ENCODE peak calls at places on chromosomes 2 and 18, in six cellular contexts. W, P, M, G, S and H are unnamed samples.

GRCh38 chr2:6352247-6352646 is 513.5 kb downstream of the CMPK2 start:
- DNase-seq in W (peak; percentile 94), P (no peak), M (no peak), G (no peak), S (no peak), H (no peak)

GRCh38 chr2:47274054-47274779 is 119.1 kb upstream of the STPG4 start:
- DNase-seq in W (no peak), P (no peak), M (no peak), G (peak; percentile 37), S (peak; percentile 29), H (no peak)

GRCh38 chr2:189676471-189676870 is 2.0 kb downstream of the ANKAR start:
- DNase-seq in W (no peak), P (no peak), M (no peak), G (no peak), S (no peak), H (no peak)

GRCh38 chr18:34803877-34804276 is 93.8 kb downstream of the DTNA start:
- DNase-seq in W (no peak), P (no peak), M (no peak), G (no peak), S (no peak), H (no peak)

GRCh38 chr18:7370375-7370774 is 139.5 kb downstream of the LRRC30 start:
- DNase-seq in W (no peak), P (no peak), M (no peak), G (no peak), S (no peak), H (peak; percentile 82)

GRCh38 chr2:164438490-164439205 is 182.6 kb downstream of the GRB14 start:
- DNase-seq in W (no peak), P (no peak), M (no peak), G (no peak), S (no peak), H (no peak)

GRCh38 chr18:50674307-50674706 is 114.4 kb downstream of the MAPK4 start:
- DNase-seq in W (no peak), P (no peak), M (no peak), G (no peak), S (no peak), H (no peak)

GRCh38 chr2:240319221-240319854 is 116.1 kb upstream of the GPC1 start:
- DNase-seq in W (no peak), P (no peak), M (no peak), G (no peak), S (no peak), H (no peak)

GRCh38 chr2:240569998-240570530 is 1.8 kb downstream of the RNPEPL1 start:
- DNase-seq in W (no peak), P (peak; percentile 11), M (no peak), G (no peak), S (no peak), H (peak; percentile 83)

GRCh38 chr2:36485521-36485920 is 112.4 kb downstream of the FEZ2 start:
- DNase-seq in W (no peak), P (no peak), M (no peak), G (no peak), S (peak; percentile 76), H (no peak)

GRCh38 chr2:221965806-221966205 is 333.0 kb downstream of the PAX3 start:
- DNase-seq in W (no peak), P (no peak), M (no peak), G (no peak), S (no peak), H (no peak)

GRCh38 chr2:119753041-119753929 is 6.4 kb upstream of the PTPN4 start:
- DNase-seq in W (no peak), P (no peak), M (no peak), G (no peak), S (peak; percentile 64), H (no peak)

GRCh38 chr18:57803119-57803969 is at the start of gene ATP8B1:
- DNase-seq in W (no peak), P (peak; percentile 13), M (peak; percentile 97), G (peak; percentile 79), S (peak; percentile 66), H (peak; percentile 76)

DNA sequence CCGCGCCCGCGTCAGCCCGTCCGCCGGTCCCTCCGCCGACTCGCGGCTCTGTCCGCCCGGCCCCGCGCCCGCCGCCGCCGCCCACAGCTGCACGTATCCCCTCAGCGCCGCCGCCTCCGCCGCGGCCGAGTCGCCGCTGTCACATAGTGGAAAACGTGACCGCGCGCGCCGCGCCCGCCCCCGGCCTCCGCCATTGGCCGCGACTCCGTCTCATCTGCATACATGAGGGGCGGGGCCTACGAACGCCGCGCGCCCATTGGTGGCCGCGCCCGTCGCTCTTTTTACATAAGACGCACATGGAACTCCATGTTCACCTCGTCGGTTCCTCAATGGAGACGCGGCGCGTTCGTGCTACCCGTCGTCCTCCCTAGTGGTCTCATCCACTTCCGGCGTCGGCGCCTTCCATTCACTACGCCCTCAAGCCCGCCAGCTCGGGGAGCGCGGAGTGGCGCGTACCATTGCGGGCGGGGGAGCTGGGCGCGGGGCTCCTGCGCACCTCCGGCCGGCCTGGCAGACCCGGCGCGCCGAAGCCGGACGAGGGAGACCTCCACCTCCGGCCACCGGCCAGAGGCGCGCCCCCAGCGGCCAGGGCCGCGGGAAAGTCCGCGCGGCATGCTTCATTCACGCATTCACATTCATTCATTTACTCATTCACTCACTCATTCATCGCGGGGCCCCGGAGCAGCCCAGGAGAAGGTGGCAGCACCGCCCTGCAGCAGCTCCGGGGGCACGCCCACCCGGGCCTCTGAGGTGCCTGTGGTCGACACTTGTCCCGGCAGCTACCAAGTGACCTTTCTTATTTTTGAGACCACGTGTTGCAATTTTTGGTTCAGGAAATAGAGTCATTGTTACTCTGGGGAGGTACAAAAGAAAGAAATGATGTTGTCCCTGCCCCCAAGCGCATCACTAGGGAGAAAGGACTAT is 502 bp upstream of the PER2 start:
- DNase-seq in W (peak; percentile 92), P (peak; percentile 97), M (peak; percentile 98), G (peak; percentile 99), S (peak; percentile 99), H (peak; percentile 100)
- TF ChIP-seq POLR2A in W (peak; percentile 85), P (peak; percentile 77), M (peak; percentile 87), G (peak; percentile 81), S (peak; percentile 58), H (peak; percentile 44)

DNA sequence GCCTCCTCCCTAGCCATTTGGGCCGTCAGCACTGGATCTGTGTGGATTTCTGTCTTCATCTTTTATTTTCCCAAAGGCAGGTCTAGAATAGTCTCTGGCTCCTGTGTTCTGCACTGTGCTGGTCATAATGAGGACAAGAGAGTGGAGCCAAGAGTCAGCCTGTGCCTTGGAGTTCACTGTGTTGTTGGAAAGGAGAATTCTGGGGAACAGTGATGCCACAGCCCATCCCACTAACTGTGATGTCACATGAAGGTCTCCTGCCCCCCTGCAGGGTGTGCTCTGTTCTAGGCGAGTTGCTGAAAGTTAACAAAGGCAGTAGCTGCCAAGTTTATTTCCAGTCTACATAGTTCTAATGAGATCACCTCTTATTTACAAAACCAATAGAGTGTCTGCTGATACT is 248.5 kb downstream of the TPGS2 start:
- DNase-seq in W (no peak), P (peak; percentile 54), M (no peak), G (peak; percentile 36), S (no peak), H (peak; percentile 45)
- TF ChIP-seq CTCF in W (no peak), P (no peak), M (no peak), G (no peak), S (no peak), H (no peak)

DNA sequence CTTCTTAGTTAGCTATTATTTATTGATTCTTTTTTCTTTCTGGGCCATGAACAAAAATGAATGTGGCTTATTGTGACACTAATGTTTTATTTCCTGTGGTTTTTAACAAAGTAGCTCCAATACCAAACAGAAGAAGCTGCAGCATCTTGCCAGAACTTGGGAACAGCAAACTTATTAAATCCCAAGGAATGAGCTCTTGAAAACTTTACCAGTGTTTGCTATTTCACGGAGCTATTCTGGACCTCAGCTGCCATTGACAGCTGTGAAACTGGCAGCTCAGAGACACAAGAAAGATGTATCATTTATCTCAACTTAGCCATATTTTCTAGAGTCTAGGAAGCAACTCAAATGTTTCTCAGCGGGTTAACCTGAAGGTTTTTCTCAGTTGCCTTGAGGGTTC is 91.0 kb upstream of the NEUROD1 start:
- DNase-seq in W (no peak), P (no peak), M (no peak), G (no peak), S (no peak), H (no peak)
- TF ChIP-seq POLR2A in W (no peak), P (no peak), M (no peak), G (no peak), S (no peak), H (no peak)

DNA sequence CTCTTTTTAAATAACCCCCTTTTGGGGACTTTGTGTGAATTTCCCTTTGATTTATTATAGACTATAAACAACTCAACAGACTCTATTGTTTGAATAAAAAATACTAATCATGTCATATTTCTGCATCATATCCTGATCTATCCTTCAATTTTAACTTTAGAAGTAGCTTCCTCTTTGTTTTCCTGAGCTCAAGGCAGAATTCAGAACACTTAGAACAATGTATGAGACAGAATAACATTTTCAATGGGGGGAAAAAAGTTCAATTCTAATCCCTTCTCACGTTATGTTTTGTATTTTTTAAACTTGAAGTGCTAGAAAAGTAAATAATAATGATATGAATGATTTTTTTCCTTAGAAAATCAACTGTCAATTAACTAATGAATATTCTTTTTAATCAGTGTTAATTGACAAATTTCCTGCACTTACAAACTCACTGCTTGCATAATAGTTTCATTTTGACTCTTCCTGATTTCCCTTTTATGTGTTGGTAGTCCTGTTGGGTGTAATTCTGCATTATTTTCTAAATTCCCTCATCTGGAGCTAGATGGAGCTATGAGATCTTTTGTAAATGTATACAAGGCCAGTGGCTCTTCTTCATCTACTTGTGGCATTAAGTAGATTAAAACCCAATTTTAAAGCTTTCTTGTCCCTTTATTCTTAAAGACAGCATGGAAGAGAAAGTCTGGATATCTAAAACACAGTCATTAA is 326.1 kb downstream of the PARD3B start:
- DNase-seq in W (no peak), P (no peak), M (no peak), G (no peak), S (peak; percentile 44), H (no peak)
- TF ChIP-seq CTCF in W (no peak), P (no peak), M (peak; percentile 44), G (peak; percentile 57), S (peak; percentile 67), H (no peak)

DNA sequence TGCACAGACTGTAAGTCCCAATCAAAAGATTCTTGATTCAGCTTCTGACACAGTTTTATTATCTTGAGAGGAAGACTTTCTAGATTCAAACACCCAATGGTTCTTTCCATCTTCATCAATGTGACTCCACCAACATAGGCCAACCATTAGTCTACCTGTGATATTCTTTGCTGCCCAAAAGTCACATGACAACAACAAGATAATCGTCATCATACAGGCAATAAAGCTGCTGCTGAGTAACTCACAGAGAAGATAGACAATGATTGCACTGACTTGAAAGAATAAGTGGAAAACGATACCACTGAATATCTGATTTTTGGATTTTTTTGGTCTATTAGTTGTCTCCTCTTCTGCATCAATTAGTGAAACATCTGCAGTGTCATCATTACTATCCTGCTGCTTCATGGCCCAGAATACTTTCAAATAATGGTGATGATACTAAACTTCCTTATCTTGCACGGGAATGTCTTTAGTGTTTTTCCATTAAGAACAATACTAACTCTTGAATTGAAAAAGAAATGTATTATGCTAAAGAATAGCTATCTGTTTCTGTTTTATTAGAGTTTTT is 19.5 kb downstream of the M1AP start:
- DNase-seq in W (no peak), P (no peak), M (no peak), G (no peak), S (no peak), H (no peak)
- TF ChIP-seq POLR2A in W (no peak), P (no peak), M (no peak), G (no peak), S (no peak), H (no peak)

GRCh38 chr2:146527166-146527565 is 1317.7 kb upstream of the ACVR2A start:
- DNase-seq in W (no peak), P (no peak), M (no peak), G (no peak), S (no peak), H (no peak)

GRCh38 chr2:146523218-146523617 is 1321.6 kb upstream of the ACVR2A start:
- DNase-seq in W (no peak), P (no peak), M (no peak), G (no peak), S (no peak), H (no peak)
- TF ChIP-seq CTCF in W (no peak), P (no peak), M (peak; percentile 38), G (no peak), S (peak; percentile 49), H (no peak)